ENCODE peak calls at places on chromosomes 12 and 14, in eight cellular contexts. X, M, G, Q, C, W, Y and R are unnamed samples.

GRCh38 chr14:91229743-91230200 is 14.7 kb downstream of the GPR68 start:
- DNase-seq in X (peak), M (peak), G (no peak), Q (peak), C (no peak), W (no peak), Y (no peak), R (peak)

GRCh38 chr14:25032092-25032784 is 17.7 kb downstream of the STXBP6 start:
- DNase-seq in X (no peak), M (no peak), G (no peak), Q (peak), C (no peak), W (no peak), Y (no peak), R (no peak)

GRCh38 chr14:96309128-96309906 is 53.3 kb downstream of the BDKRB1 start:
- DNase-seq in X (no peak), M (no peak), G (no peak), Q (no peak), C (no peak), W (no peak), Y (no peak), R (no peak)

GRCh38 chr12:41919526-41920305 is 225.0 kb downstream of the GXYLT1 start:
- DNase-seq in X (no peak), M (no peak), G (no peak), Q (no peak), C (no peak), W (no peak), Y (no peak), R (no peak)

GRCh38 chr12:69513297-69513696 is 43.1 kb downstream of the FRS2 start:
- DNase-seq in X (peak), M (no peak), G (no peak), Q (no peak), C (no peak), W (no peak), Y (no peak), R (peak)

GRCh38 chr12:50925342-50925651 is 27.0 kb upstream of the HIGD1C start:
- DNase-seq in X (no peak), M (no peak), G (no peak), Q (peak), C (no peak), W (no peak), Y (no peak), R (no peak)

GRCh38 chr14:100287202-100287997 is 18.8 kb downstream of the SLC25A29 start:
- DNase-seq in X (no peak), M (no peak), G (no peak), Q (no peak), C (no peak), W (peak), Y (no peak), R (no peak)

GRCh38 chr12:2348477-2348852 is 295.7 kb downstream of the CACNA1C start:
- DNase-seq in X (no peak), M (no peak), G (no peak), Q (no peak), C (no peak), W (no peak), Y (no peak), R (no peak)

GRCh38 chr14:101781240-101782061 is 19.9 kb downstream of the PPP2R5C start:
- DNase-seq in X (no peak), M (peak), G (no peak), Q (no peak), C (no peak), W (no peak), Y (peak), R (peak)

GRCh38 chr14:69268763-69269162 is 8.8 kb downstream of the GALNT16 start:
- DNase-seq in X (peak), M (no peak), G (no peak), Q (no peak), C (no peak), W (no peak), Y (no peak), R (peak)

GRCh38 chr12:52195065-52195730 is 3.4 kb upstream of the KRT80 start:
- DNase-seq in X (peak), M (no peak), G (no peak), Q (peak), C (no peak), W (no peak), Y (no peak), R (peak)

GRCh38 chr12:48795550-48796455 is 6.9 kb upstream of the ADCY6 start:
- DNase-seq in X (peak), M (peak), G (no peak), Q (peak), C (peak), W (no peak), Y (peak), R (peak)

GRCh38 chr12:86914716-86915115 is 658.5 kb upstream of the MGAT4C start:
- DNase-seq in X (peak), M (no peak), G (no peak), Q (peak), C (peak), W (no peak), Y (peak), R (peak)

GRCh38 chr14:61587397-61587713 is 108.0 kb upstream of the HIF1A start:
- DNase-seq in X (no peak), M (no peak), G (no peak), Q (no peak), C (no peak), W (no peak), Y (no peak), R (no peak)